ENCODE peak calls at places on chromosomes 1 and 21, in four cellular contexts. I is K562, W is SK-N-SH, U is GM12878. Z is an unnamed sample.

GRCh38 chr21:45010096-45010495 is 64.3 kb upstream of the ADARB1 start:
- DNase-seq in I (no peak), W (no peak), U (no peak), Z (no peak)

GRCh38 chr1:23421752-23422312 is 2.7 kb downstream of the TCEA3 start:
- DNase-seq in I (peak), W (peak), U (no peak), Z (no peak)

GRCh38 chr1:161068306-161069200 is 1.1 kb downstream of the ARHGAP30 start:
- DNase-seq in I (no peak), W (no peak), U (peak), Z (no peak)

GRCh38 chr1:5451671-5452070 is 540.6 kb downstream of the NPHP4 start:
- DNase-seq in I (no peak), W (no peak), U (no peak), Z (no peak)

GRCh38 chr1:112704908-112705627 is 1.9 kb downstream of the RHOC start:
- DNase-seq in I (peak), W (peak), U (peak), Z (peak)

GRCh38 chr1:221765527-221765926 is 23.6 kb upstream of the DUSP10 start:
- DNase-seq in I (no peak), W (no peak), U (no peak), Z (no peak)

GRCh38 chr1:41587791-41588190 is 103.3 kb upstream of the EDN2 start:
- DNase-seq in I (no peak), W (no peak), U (no peak), Z (no peak)

GRCh38 chr1:32893198-32894018 is 7.1 kb downstream of the HPCA start:
- DNase-seq in I (peak), W (peak), U (no peak), Z (no peak)

GRCh38 chr1:163824006-163824405 is 502.3 kb downstream of the NUF2 start:
- DNase-seq in I (no peak), W (no peak), U (no peak), Z (no peak)

GRCh38 chr1:203807211-203807610 is 11.8 kb downstream of the ZBED6 start:
- DNase-seq in I (no peak), W (no peak), U (no peak), Z (no peak)

GRCh38 chr1:235943581-235944114 is 76.9 kb upstream of the LYST start:
- DNase-seq in I (no peak), W (no peak), U (no peak), Z (no peak)

GRCh38 chr1:179353546-179353945 is 12.2 kb upstream of the AXDND1 start:
- DNase-seq in I (no peak), W (no peak), U (no peak), Z (no peak)

GRCh38 chr1:66311092-66311491 is 222.9 kb upstream of the SGIP1 start:
- DNase-seq in I (no peak), W (no peak), U (no peak), Z (no peak)

GRCh38 chr1:34926894-34927293 is 2.6 kb downstream of the DLGAP3 start:
- DNase-seq in I (no peak), W (no peak), U (no peak), Z (no peak)

GRCh38 chr1:225445644-225446297 is 17.9 kb upstream of the LBR start:
- DNase-seq in I (no peak), W (no peak), U (no peak), Z (no peak)

GRCh38 chr1:50493710-50494109 is 70.5 kb upstream of the DMRTA2 start:
- DNase-seq in I (no peak), W (no peak), U (no peak), Z (no peak)

GRCh38 chr1:92736395-92736794 is 48.5 kb downstream of the EVI5 start:
- DNase-seq in I (no peak), W (no peak), U (no peak), Z (no peak)

GRCh38 chr1:235933483-235934116 is 66.9 kb upstream of the LYST start:
- DNase-seq in I (no peak), W (no peak), U (no peak), Z (no peak)

GRCh38 chr1:204398197-204399125 is 13.2 kb downstream of the PPP1R15B start:
- DNase-seq in I (peak), W (peak), U (no peak), Z (peak)

GRCh38 chr1:181077576-181078242 is 10.8 kb upstream of the IER5 start:
- DNase-seq in I (no peak), W (no peak), U (no peak), Z (no peak)

GRCh38 chr1:118716775-118717174 is 271.4 kb downstream of the TBX15 start:
- DNase-seq in I (no peak), W (no peak), U (no peak), Z (no peak)

GRCh38 chr21:42829954-42830353 is 49.4 kb downstream of the WDR4 start:
- DNase-seq in I (no peak), W (no peak), U (no peak), Z (no peak)

GRCh38 chr1:241947355-241947754 is 10.2 kb upstream of the BECN2 start:
- DNase-seq in I (no peak), W (no peak), U (no peak), Z (no peak)

GRCh38 chr1:35546614-35547013 is 10.6 kb downstream of the KIAA0319L start:
- DNase-seq in I (no peak), W (no peak), U (no peak), Z (no peak)

GRCh38 chr1:175673236-175674150 is 69.9 kb downstream of the TNR start:
- DNase-seq in I (no peak), W (no peak), U (peak), Z (no peak)

GRCh38 chr1:55153031-55153430 is 62.1 kb downstream of the USP24 start:
- DNase-seq in I (no peak), W (no peak), U (no peak), Z (no peak)

GRCh38 chr1:21384620-21385019 is 55.3 kb upstream of the NBPF3 start:
- DNase-seq in I (no peak), W (no peak), U (peak), Z (no peak)

GRCh38 chr21:14493731-14494130 is 52.4 kb downstream of the SAMSN1 start:
- DNase-seq in I (peak), W (no peak), U (no peak), Z (no peak)

GRCh38 chr1:72412286-72412685 is 129.9 kb upstream of the NEGR1 start:
- DNase-seq in I (no peak), W (no peak), U (no peak), Z (no peak)

DNA sequence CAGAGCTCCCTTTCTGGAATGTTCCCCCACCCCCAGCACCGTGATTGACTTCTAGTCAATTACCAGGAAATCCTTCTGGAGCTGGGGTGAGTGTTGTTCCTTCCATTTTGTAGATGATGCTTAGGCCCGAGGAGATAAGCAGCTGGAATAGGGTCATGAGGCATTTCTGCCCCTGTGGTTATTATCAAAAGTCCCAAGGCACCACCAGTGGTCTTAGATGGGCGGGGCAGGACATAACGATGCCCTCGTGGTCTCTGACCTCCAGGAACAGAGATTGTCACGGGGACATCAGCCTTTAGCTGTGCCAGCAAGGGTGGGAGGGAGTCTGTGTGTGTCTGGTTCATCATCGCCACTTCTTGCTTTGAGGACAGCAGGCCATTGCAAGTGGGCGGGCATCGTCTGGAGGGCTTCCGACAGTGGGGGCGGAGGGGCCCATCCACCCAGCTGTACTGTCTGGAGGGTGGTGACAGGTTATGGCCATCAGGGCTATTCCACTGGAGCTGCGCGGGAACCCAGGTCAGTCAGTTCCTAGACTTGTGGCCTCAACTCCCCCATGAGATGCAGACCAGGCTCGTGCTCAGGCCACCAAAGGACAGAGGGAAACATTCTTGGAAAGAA is 22.6 kb downstream of the TNFRSF8 start:
- DNase-seq in I (no peak), W (no peak), U (no peak), Z (no peak)
- TF ChIP-seq NRF1 in I (no peak), W (no peak), U (no peak), Z (no peak)

GRCh38 chr1:113998361-113998760 is 19.1 kb downstream of the OLFML3 start:
- DNase-seq in I (no peak), W (peak), U (no peak), Z (no peak)
- TF ChIP-seq NRF1 in I (no peak), W (no peak), U (no peak), Z (no peak)

GRCh38 chr1:245277276-245277675 is 122.5 kb downstream of the KIF26B start:
- DNase-seq in I (no peak), W (no peak), U (no peak), Z (peak)
- TF ChIP-seq NRF1 in I (no peak), W (no peak), U (no peak), Z (no peak)

GRCh38 chr1:26538480-26539412 is 9.2 kb downstream of the RPS6KA1 start:
- DNase-seq in I (peak), W (peak), U (no peak), Z (no peak)
- TF ChIP-seq NRF1 in I (no peak), W (no peak), U (no peak), Z (no peak)

DNA sequence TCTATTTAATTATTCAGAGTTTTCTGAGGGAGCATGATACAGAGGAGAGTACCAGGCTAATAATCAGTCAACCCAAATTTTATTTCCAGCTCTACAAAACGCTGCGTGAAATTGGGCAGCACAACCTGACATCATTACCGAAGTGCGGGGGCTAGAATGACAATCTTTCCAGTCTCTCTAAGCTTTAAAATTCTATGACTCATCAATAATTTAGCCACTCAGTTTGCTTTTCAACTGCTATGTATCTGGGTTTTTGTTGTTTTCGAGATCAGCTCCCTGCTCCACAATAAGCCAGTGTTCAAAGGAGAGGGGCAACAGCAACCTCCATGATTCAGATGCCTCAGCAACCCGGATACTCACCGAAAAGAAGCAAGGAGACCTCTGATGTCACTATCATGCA is 13.9 kb downstream of the SORT1 start:
- DNase-seq in I (peak), W (no peak), U (no peak), Z (no peak)
- TF ChIP-seq NRF1 in I (no peak), W (no peak), U (no peak), Z (no peak)

GRCh38 chr1:1080122-1080753 is 6.1 kb upstream of the RNF223 start:
- DNase-seq in I (peak), W (peak), U (no peak), Z (no peak)
- TF ChIP-seq NRF1 in I (peak), W (no peak), U (no peak), Z (no peak)

GRCh38 chr1:192951961-192952460 is 107.1 kb downstream of the UCHL5 start:
- DNase-seq in I (no peak), W (no peak), U (peak), Z (no peak)
- TF ChIP-seq NRF1 in I (no peak), W (no peak), U (no peak), Z (no peak)

DNA sequence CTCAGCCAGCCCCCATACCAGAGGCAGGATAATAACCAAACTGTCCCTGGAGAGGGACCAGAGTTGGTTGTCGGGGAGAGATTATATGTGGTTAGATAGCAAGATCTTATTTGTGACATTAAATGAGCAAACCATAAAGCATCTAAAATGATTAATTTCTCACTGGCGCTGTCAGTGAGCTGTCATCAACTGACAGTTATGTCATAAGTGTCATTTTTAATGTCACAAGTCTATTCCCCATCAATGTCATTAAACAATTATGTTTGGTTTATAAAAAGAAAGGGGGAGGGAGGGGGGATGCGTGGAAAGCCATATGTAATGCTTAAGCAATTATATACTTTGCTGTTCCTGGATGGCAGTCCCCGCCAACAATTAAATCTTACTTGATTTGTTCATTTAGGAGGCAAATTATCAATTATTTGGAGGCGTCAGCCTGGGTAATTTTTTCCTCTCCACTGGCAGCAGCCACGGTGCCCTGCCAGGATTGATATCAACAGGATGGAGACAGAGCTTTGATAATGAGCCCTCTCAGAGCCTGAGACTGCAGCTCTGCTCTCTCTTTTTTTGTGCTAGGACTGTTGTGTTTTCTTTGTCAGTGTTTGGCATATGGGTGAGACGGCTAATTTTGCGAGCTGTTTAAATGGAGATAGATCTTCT is 333.6 kb upstream of the CAMK1G start:
- DNase-seq in I (no peak), W (peak), U (no peak), Z (no peak)
- TF ChIP-seq NRF1 in I (no peak), W (no peak), U (no peak), Z (no peak)

Z was measured in H1.